ENCODE peak calls at places on chromosome 1, in ten cellular contexts. V, O, N, E, L, C, D, K, U and Z are unnamed samples.

GRCh38 chr1:43986712-43987111 is 4.7 kb upstream of the CCDC24 start:
- DNase-seq in K (no peak), E (no peak), O (no peak), L (no peak), V (no peak), C (no peak), D (no peak), U (no peak), N (no peak), Z (no peak)

GRCh38 chr1:8880068-8880676 is 1.7 kb upstream of the ENO1 start:
- DNase-seq in U (peak), D (no peak), V (peak), E (no peak), K (no peak), N (peak), O (peak), C (no peak), L (no peak), Z (no peak)

GRCh38 chr1:51421961-51422360 is 91.6 kb upstream of the TTC39A start:
- DNase-seq in K (peak), C (no peak), L (no peak), N (no peak), V (no peak), E (peak), U (no peak), D (peak), O (peak), Z (no peak)

GRCh38 chr1:223307544-223307943 is 56.4 kb downstream of the SUSD4 start:
- DNase-seq in V (no peak), N (no peak), E (no peak), D (no peak), U (no peak), L (no peak), O (no peak), K (no peak), C (no peak), Z (no peak)

GRCh38 chr1:48038273-48038767 is 41.1 kb upstream of the TRABD2B start:
- DNase-seq in E (no peak), K (no peak), L (no peak), C (no peak), U (no peak), D (no peak), O (no peak), V (no peak), N (no peak), Z (no peak)

GRCh38 chr1:64745181-64745985 is 508 bp downstream of the RAVER2 start:
- DNase-seq in E (no peak), O (peak), V (no peak), D (peak), U (no peak), K (no peak), N (no peak), L (no peak), C (peak), Z (peak)

GRCh38 chr1:67618285-67619018 is 66.5 kb upstream of the GADD45A start:
- DNase-seq in K (no peak), E (no peak), U (peak), L (no peak), D (peak), V (peak), C (no peak), O (no peak), N (no peak), Z (peak)

GRCh38 chr1:237041795-237042466 is at the start of gene RYR2:
- DNase-seq in D (no peak), E (peak), L (no peak), V (no peak), O (peak), C (peak), U (no peak), N (no peak), K (peak), Z (no peak)

GRCh38 chr1:8818325-8818775 is 910 bp upstream of the RERE start:
- DNase-seq in N (no peak), K (no peak), V (peak), O (peak), U (no peak), D (no peak), E (no peak), C (no peak), L (no peak), Z (no peak)

GRCh38 chr1:83860506-83861221 is 138.3 kb downstream of the TTLL7 start:
- DNase-seq in L (peak), V (peak), C (peak), N (peak), E (peak), D (no peak), K (peak), O (peak), U (no peak), Z (peak)